ENCODE peak calls at places on chromosomes 12 and 14, in eight cellular contexts. A is stimulated activated CD4-positive, alpha-beta T cell treated with anti-CD3 and anti-CD28 coated beads, Interleukin-2, amount 100 ng/mL, for 48 hours; R is NCI-H1417; K is activated CD8-positive, alpha-beta memory T cell treated with anti-CD3 and anti-CD28 coated beads, Interleukin-2, amount 50 U/mL, for 48 hours; E is CD8-positive, alpha-beta T cell; I is Right ventricle myocardium inferior; P is activated naive CD4-positive, alpha-beta T cell; B is CD8-positive, alpha-beta memory T cell. O is an unnamed sample.

GRCh38 chr12:130162267-130162666 is at the start of gene FZD10:
- DNase-seq in A (peak; percentile 14), R (no peak), K (peak; percentile 58), E (no peak), I (no peak), P (no peak), B (no peak), O (no peak)

GRCh38 chr12:124183172-124183571 is 111.7 kb upstream of the RFLNA start:
- DNase-seq in A (no peak), R (no peak), K (no peak), E (no peak), I (no peak), P (no peak), B (no peak), O (no peak)

GRCh38 chr14:104953097-104953496 is 25.1 kb downstream of the AHNAK2 start:
- DNase-seq in A (no peak), R (no peak), K (no peak), E (no peak), I (no peak), P (no peak), B (no peak), O (no peak)

GRCh38 chr12:132237772-132238486 is 91.5 kb downstream of the GALNT9 start:
- DNase-seq in A (no peak), R (no peak), K (no peak), E (no peak), I (peak; percentile 53), P (no peak), B (no peak), O (no peak)

GRCh38 chr14:24251880-24252288 is 9.5 kb upstream of the TINF2 start:
- DNase-seq in A (no peak), R (no peak), K (no peak), E (no peak), I (no peak), P (no peak), B (no peak), O (no peak)

GRCh38 chr14:95190857-95191256 is 33.5 kb upstream of the DICER1 start:
- DNase-seq in A (no peak), R (no peak), K (no peak), E (no peak), I (no peak), P (no peak), B (no peak), O (no peak)

GRCh38 chr14:68451676-68452387 is 341.0 kb downstream of the ZFP36L1 start:
- DNase-seq in A (no peak), R (no peak), K (no peak), E (no peak), I (no peak), P (no peak), B (no peak), O (no peak)

GRCh38 chr12:108313609-108314331 is 25.3 kb downstream of the CMKLR1 start:
- DNase-seq in A (no peak), R (no peak), K (no peak), E (peak; percentile 50), I (no peak), P (no peak), B (peak; percentile 11), O (no peak)

GRCh38 chr12:1803736-1804135 is 16.6 kb upstream of the LRTM2 start:
- DNase-seq in A (no peak), R (no peak), K (no peak), E (no peak), I (no peak), P (no peak), B (no peak), O (no peak)

GRCh38 chr14:76876076-76876475 is 49.9 kb downstream of the LRRC74A start:
- DNase-seq in A (peak; percentile 34), R (peak; percentile 58), K (peak; percentile 69), E (peak; percentile 46), I (no peak), P (no peak), B (peak; percentile 39), O (peak; percentile 68)

GRCh38 chr12:131555197-131555820 is 155.6 kb upstream of the SFSWAP start:
- DNase-seq in A (no peak), R (no peak), K (no peak), E (no peak), I (no peak), P (no peak), B (no peak), O (no peak)

GRCh38 chr12:108633534-108634224 is at the start of gene SELPLG:
- DNase-seq in A (peak; percentile 55), R (no peak), K (peak; percentile 89), E (peak; percentile 96), I (peak; percentile 89), P (peak; percentile 17), B (peak; percentile 95), O (no peak)

GRCh38 chr12:108856428-108857157 is 790 bp downstream of the SSH1 start:
- DNase-seq in A (peak; percentile 54), R (peak; percentile 53), K (peak; percentile 80), E (peak; percentile 88), I (peak; percentile 90), P (no peak), B (peak; percentile 58), O (no peak)

GRCh38 chr12:19140381-19141236 is 11.1 kb downstream of the PLEKHA5 start:
- DNase-seq in A (no peak), R (no peak), K (no peak), E (no peak), I (no peak), P (no peak), B (no peak), O (no peak)

GRCh38 chr12:49909826-49910225 is 6.1 kb upstream of the FAIM2 start:
- DNase-seq in A (no peak), R (no peak), K (no peak), E (no peak), I (no peak), P (no peak), B (no peak), O (no peak)

GRCh38 chr14:66070542-66071319 is 415.4 kb upstream of the CCDC196 start:
- DNase-seq in A (peak; percentile 76), R (peak; percentile 25), K (peak; percentile 94), E (peak; percentile 64), I (no peak), P (peak; percentile 38), B (peak; percentile 63), O (peak; percentile 54)

GRCh38 chr14:89399594-89400068 is 17.4 kb downstream of the FOXN3 start:
- DNase-seq in A (no peak), R (peak; percentile 82), K (no peak), E (no peak), I (no peak), P (no peak), B (peak; percentile 10), O (peak; percentile 9)

GRCh38 chr12:46770501-46771183 is 55.2 kb downstream of the SLC38A4 start:
- DNase-seq in A (no peak), R (no peak), K (no peak), E (no peak), I (no peak), P (no peak), B (no peak), O (no peak)

GRCh38 chr12:62008703-62009102 is 251.5 kb upstream of the USP15 start:
- DNase-seq in A (no peak), R (no peak), K (no peak), E (no peak), I (no peak), P (no peak), B (no peak), O (no peak)

GRCh38 chr12:104733717-104734175 is 224.3 kb downstream of the SLC41A2 start:
- DNase-seq in A (peak; percentile 15), R (no peak), K (peak; percentile 68), E (no peak), I (no peak), P (no peak), B (no peak), O (no peak)

GRCh38 chr14:104797112-104798044 is 1.8 kb upstream of the AKT1 start:
- DNase-seq in A (no peak), R (no peak), K (no peak), E (no peak), I (peak; percentile 86), P (no peak), B (no peak), O (no peak)

GRCh38 chr14:55038708-55039107 is 11.7 kb downstream of the SOCS4 start:
- DNase-seq in A (no peak), R (no peak), K (no peak), E (no peak), I (no peak), P (no peak), B (no peak), O (no peak)

GRCh38 chr14:89320381-89321000 is 96.5 kb downstream of the FOXN3 start:
- DNase-seq in A (no peak), R (no peak), K (no peak), E (no peak), I (no peak), P (no peak), B (no peak), O (no peak)

GRCh38 chr12:58066296-58066695 is 124.9 kb downstream of the ATP23 start:
- DNase-seq in A (no peak), R (no peak), K (no peak), E (no peak), I (no peak), P (no peak), B (no peak), O (peak; percentile 53)

GRCh38 chr14:92748259-92749016 is at the start of gene LGMN:
- DNase-seq in A (peak; percentile 67), R (peak; percentile 83), K (peak; percentile 86), E (peak; percentile 88), I (peak; percentile 97), P (peak; percentile 40), B (peak; percentile 86), O (peak; percentile 97)

GRCh38 chr14:74442757-74443156 is 16.7 kb upstream of the SYNDIG1L start:
- DNase-seq in A (no peak), R (no peak), K (no peak), E (no peak), I (no peak), P (no peak), B (no peak), O (no peak)

GRCh38 chr12:1839464-1839863 is 19.1 kb downstream of the LRTM2 start:
- DNase-seq in A (no peak), R (no peak), K (no peak), E (no peak), I (no peak), P (no peak), B (no peak), O (no peak)

GRCh38 chr14:65478596-65478995 is 66.1 kb downstream of the FUT8 start:
- DNase-seq in A (no peak), R (no peak), K (no peak), E (no peak), I (no peak), P (no peak), B (no peak), O (peak; percentile 64)

O was measured in NCI-H345.